ENCODE peak calls at places on chromosome 9, in four cellular contexts. One of them, this sample, is unnamed. For H3K4me1, the result is how much of the 10 kb centered on the place peaks cover.

GRCh38 chr9:88593537-88594185 is 58.7 kb downstream of the NXNL2 start:
- DNase-seq in pancreas: no peak
- DNase-seq in psoas muscle: no peak
- DNase-seq in transverse colon: peak
- DNase-seq in this sample: peak

GRCh38 chr9:19720374-19720773 is 68.5 kb downstream of the SLC24A2 start:
- DNase-seq in pancreas: no peak
- DNase-seq in psoas muscle: no peak
- DNase-seq in transverse colon: no peak
- DNase-seq in this sample: no peak

GRCh38 chr9:123260340-123260739 is 8.0 kb downstream of the STRBP start:
- DNase-seq in pancreas: no peak
- DNase-seq in psoas muscle: no peak
- DNase-seq in transverse colon: no peak
- DNase-seq in this sample: no peak

GRCh38 chr9:133351908-133352634 is 4.1 kb downstream of the RPL7A start:
- DNase-seq in pancreas: no peak
- DNase-seq in psoas muscle: no peak
- DNase-seq in transverse colon: no peak
- DNase-seq in this sample: no peak

GRCh38 chr9:82082563-82082962 is 94.0 kb downstream of the SPATA31D1 start:
- DNase-seq in pancreas: no peak
- DNase-seq in psoas muscle: no peak
- DNase-seq in transverse colon: no peak
- DNase-seq in this sample: no peak

GRCh38 chr9:135077497-135078200 is 9.8 kb upstream of the OLFM1 start:
- DNase-seq in pancreas: peak
- DNase-seq in psoas muscle: no peak
- DNase-seq in transverse colon: peak
- DNase-seq in this sample: no peak

GRCh38 chr9:69249337-69249736 is 75.3 kb downstream of the TJP2 start:
- DNase-seq in pancreas: no peak
- DNase-seq in psoas muscle: no peak
- DNase-seq in transverse colon: no peak
- DNase-seq in this sample: no peak

GRCh38 chr9:88173378-88173999 is 35.2 kb upstream of the SPATA31C2 start:
- DNase-seq in pancreas: no peak
- DNase-seq in psoas muscle: no peak
- DNase-seq in transverse colon: peak
- DNase-seq in this sample: no peak

GRCh38 chr9:38119570-38119969 is 50.5 kb upstream of the SHB start:
- DNase-seq in pancreas: no peak
- DNase-seq in psoas muscle: no peak
- DNase-seq in transverse colon: no peak
- DNase-seq in this sample: no peak

GRCh38 chr9:110767559-110768063 is 99.0 kb downstream of the MUSK start:
- DNase-seq in pancreas: no peak
- DNase-seq in psoas muscle: peak
- DNase-seq in transverse colon: peak
- DNase-seq in this sample: no peak

GRCh38 chr9:129262261-129262660 is 84.2 kb upstream of the IER5L start:
- DNase-seq in pancreas: no peak
- DNase-seq in psoas muscle: peak
- DNase-seq in transverse colon: no peak
- DNase-seq in this sample: no peak

GRCh38 chr9:131107760-131108159 is 11.4 kb downstream of the AIF1L start:
- DNase-seq in pancreas: no peak
- DNase-seq in psoas muscle: no peak
- DNase-seq in transverse colon: no peak
- DNase-seq in this sample: no peak

GRCh38 chr9:12817702-12818101 is 42.9 kb downstream of the LURAP1L start:
- DNase-seq in pancreas: peak
- DNase-seq in psoas muscle: no peak
- DNase-seq in transverse colon: peak
- DNase-seq in this sample: peak

GRCh38 chr9:86923061-86923460 is 24.2 kb downstream of the GAS1 start:
- DNase-seq in pancreas: no peak
- DNase-seq in psoas muscle: no peak
- DNase-seq in transverse colon: no peak
- DNase-seq in this sample: no peak

GRCh38 chr9:32526707-32527048 is 682 bp upstream of the RIGI start:
- DNase-seq in pancreas: no peak
- DNase-seq in psoas muscle: no peak
- DNase-seq in transverse colon: no peak
- DNase-seq in this sample: no peak
- H3K27ac ChIP-seq in pancreas: peak
- H3K27ac ChIP-seq in psoas muscle: peak
- H3K27ac ChIP-seq in transverse colon: peak
- H3K27ac ChIP-seq in this sample: peak

DNA sequence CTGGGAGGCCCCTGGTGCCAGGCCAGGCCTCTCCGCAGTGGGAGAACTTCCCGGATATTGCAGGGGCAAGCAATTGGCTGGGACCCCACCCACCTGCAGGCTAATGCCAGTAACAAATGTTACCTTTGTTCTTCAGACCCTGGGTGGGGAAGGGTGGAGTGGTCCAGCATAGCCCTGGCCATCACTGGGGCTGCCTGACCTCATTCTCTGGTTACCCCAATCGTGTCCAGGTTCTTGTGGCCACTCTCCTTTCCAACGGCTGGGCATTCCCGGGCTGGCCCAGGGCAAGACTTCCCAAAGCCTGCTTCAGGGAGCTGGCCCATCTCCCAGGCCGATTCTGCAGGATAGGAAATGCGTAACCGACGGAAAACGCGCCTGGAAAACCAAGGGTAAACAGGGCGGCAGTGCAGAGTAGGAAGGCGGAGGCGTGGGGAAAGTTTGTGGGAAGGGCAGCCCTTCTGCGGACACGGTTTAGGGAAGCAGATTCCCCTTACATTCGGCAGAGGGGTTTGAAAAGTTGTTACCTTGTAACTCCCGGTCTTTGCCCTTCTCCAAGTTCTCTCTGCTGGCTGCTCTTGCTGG is 3.6 kb downstream of the NRARP start:
- DNase-seq in pancreas: peak
- DNase-seq in psoas muscle: no peak
- DNase-seq in transverse colon: peak
- DNase-seq in this sample: no peak
- H3K4me1 ChIP-seq in pancreas: under half
- H3K4me1 ChIP-seq in psoas muscle: under half
- H3K4me1 ChIP-seq in transverse colon: half or more
- H3K4me1 ChIP-seq in this sample: under half

GRCh38 chr9:24614070-24614469 is 68.4 kb upstream of the IZUMO3 start:
- DNase-seq in pancreas: no peak
- DNase-seq in psoas muscle: no peak
- DNase-seq in transverse colon: no peak
- DNase-seq in this sample: no peak
- TF ChIP-seq CTCF in pancreas: no peak
- TF ChIP-seq CTCF in psoas muscle: no peak
- TF ChIP-seq CTCF in transverse colon: no peak
- TF ChIP-seq CTCF in this sample: no peak

GRCh38 chr9:124863371-124863831 is 1.5 kb downstream of the ARPC5L start:
- DNase-seq in pancreas: no peak
- DNase-seq in psoas muscle: no peak
- DNase-seq in transverse colon: no peak
- DNase-seq in this sample: peak
- H3K27ac ChIP-seq in pancreas: peak
- H3K27ac ChIP-seq in psoas muscle: peak
- H3K27ac ChIP-seq in transverse colon: no peak
- H3K27ac ChIP-seq in this sample: peak

DNA sequence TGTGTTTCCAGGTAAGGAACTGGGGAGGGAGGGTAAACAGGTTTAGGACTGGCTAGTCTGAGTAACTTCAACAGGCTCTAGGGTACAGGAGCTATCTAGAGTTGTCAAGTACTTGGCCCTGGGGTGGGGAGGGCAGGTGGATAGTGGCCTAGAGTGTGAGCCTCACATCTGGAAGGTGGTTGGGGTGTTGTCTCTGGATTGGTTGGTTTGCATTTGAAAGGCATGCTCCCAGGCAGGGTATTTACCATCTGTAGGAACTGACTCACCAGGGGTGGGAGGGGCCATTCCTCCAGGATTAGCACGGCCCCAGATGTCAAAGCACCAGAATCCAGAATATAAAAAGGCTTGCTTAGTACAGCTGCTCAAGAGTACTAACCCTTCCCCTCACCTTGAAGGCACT is 193.3 kb downstream of the NTRK2 start:
- DNase-seq in pancreas: no peak
- DNase-seq in psoas muscle: no peak
- DNase-seq in transverse colon: no peak
- DNase-seq in this sample: no peak
- H3K4me1 ChIP-seq in pancreas: under half
- H3K4me1 ChIP-seq in psoas muscle: under half
- H3K4me1 ChIP-seq in transverse colon: under half
- H3K4me1 ChIP-seq in this sample: under half

DNA sequence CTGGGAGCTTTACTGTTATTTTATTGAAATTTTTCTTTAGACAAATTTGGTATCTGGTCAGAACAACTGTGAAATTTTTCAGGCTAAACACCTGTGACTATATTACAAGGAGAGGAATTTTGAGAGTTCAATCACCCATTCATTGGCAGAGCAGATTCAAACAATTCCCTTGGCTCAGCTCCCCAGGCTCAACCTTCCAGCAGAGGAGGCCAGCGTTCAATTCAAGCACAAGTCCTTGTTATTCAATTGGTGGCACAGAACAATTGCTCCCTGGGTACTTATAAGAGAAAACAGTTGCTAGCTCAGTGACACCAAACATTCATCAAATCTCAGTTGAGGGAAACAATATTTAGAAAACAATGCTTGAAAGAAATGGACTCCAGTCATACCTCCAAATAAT is 83.3 kb downstream of the SUSD1 start:
- DNase-seq in pancreas: no peak
- DNase-seq in psoas muscle: no peak
- DNase-seq in transverse colon: no peak
- DNase-seq in this sample: no peak
- TF ChIP-seq CTCF in pancreas: no peak
- TF ChIP-seq CTCF in psoas muscle: no peak
- TF ChIP-seq CTCF in transverse colon: no peak
- TF ChIP-seq CTCF in this sample: no peak

GRCh38 chr9:27350382-27350781 is 53.4 kb upstream of the EQTN start:
- DNase-seq in pancreas: no peak
- DNase-seq in psoas muscle: no peak
- DNase-seq in transverse colon: no peak
- DNase-seq in this sample: no peak

GRCh38 chr9:27355166-27355565 is 58.2 kb upstream of the EQTN start:
- DNase-seq in pancreas: no peak
- DNase-seq in psoas muscle: no peak
- DNase-seq in transverse colon: no peak
- DNase-seq in this sample: no peak

GRCh38 chr9:27351438-27351837 is 54.5 kb upstream of the EQTN start:
- DNase-seq in pancreas: no peak
- DNase-seq in psoas muscle: peak
- DNase-seq in transverse colon: no peak
- DNase-seq in this sample: no peak

GRCh38 chr9:27353405-27354229 is 56.7 kb upstream of the EQTN start:
- DNase-seq in pancreas: no peak
- DNase-seq in psoas muscle: peak
- DNase-seq in transverse colon: no peak
- DNase-seq in this sample: no peak

DNA sequence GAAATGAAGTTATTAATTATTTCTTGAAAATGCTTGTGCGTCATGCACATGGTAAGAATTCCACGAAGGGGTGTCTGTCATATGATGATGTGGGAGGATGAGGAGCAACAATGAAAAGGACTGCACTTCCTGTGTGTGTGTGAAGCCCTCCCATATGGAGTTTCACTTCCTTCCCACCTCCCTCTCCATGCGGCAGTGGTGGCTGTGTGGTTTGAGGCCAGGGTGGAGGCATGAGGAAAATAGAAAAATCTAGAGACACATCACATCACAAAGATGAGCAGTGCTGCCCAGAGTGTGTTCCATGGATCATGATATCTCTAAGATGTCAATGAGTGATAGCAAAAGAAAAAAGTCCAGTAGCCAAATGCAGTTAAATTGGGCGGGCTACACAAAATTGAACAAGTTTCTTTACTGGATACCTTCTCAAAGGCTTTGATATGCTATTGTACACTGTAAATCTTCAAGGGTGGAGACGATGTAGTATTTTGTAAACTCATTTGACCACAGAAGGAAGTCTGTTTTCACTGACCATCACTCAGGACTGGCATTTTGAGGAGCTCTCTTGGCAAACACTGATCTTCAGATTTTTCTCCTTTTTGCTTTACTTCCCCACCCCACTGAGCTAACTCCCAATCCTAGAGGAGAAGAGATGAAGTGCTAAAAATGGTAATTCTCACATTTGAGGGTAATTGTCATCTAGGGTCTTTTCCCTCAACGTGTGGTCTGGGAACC is 55.7 kb upstream of the EQTN start:
- DNase-seq in pancreas: no peak
- DNase-seq in psoas muscle: no peak
- DNase-seq in transverse colon: no peak
- DNase-seq in this sample: no peak
- H3K27ac ChIP-seq in pancreas: no peak
- H3K27ac ChIP-seq in psoas muscle: no peak
- H3K27ac ChIP-seq in transverse colon: peak
- H3K27ac ChIP-seq in this sample: no peak

DNA sequence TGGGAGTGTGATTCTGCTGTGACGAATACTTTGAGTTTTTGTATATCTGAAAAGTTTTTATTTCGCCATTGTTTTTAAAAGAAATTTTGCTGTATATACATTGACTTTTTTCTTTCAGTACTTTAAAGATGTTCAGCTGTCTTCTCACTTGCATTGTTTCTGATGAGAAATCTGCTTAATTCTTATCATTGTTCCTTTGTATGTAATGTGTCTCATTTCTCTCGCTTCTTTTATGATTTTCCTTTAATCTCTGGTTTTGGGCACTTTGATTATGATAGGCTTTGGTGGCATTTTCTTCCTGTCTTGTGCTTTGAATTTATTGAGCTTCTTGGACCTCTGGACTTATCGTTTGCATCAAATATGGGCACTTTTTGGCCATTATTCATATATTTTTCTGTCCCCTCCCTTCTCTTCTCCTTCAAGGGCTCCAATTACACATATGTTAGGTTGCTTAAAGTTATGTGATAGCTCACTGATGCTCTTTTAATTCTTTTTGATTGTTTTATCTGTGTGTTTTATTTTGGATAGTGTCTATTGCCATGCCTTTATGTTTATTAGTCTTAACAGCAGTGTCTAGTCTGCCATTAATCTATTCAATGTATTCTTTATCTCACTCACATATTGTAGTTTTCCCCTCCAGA is 30.6 kb downstream of the STX17 start:
- DNase-seq in pancreas: no peak
- DNase-seq in psoas muscle: no peak
- DNase-seq in transverse colon: no peak
- DNase-seq in this sample: no peak
- H3K4me1 ChIP-seq in pancreas: under half
- H3K4me1 ChIP-seq in psoas muscle: under half
- H3K4me1 ChIP-seq in transverse colon: under half
- H3K4me1 ChIP-seq in this sample: under half